ENCODE peak calls at places on chromosomes 4 and X, in six cellular contexts. G is dorsolateral prefrontal cortex, V is pancreas, N is A549, C is AG04450, D is cardiac muscle cell. Z is an unnamed sample.

GRCh38 chrX:29488919-29489318 is 726.4 kb upstream of the MAGEB2 start:
- DNase-seq in D (no peak), N (no peak), G (no peak), V (no peak), C (no peak), Z (no peak)

GRCh38 chr4:622071-622995 is 3.0 kb upstream of the PDE6B start:
- DNase-seq in G (no peak), V (no peak), D (peak; percentile 7), C (no peak), N (no peak), Z (no peak)

GRCh38 chr4:46258436-46258835 is 131.5 kb downstream of the GABRA2 start:
- DNase-seq in N (no peak), V (no peak), D (no peak), G (no peak), C (no peak), Z (no peak)

GRCh38 chr4:127783026-127783769 is 1.1 kb downstream of the HSPA4L start:
- DNase-seq in D (peak; percentile 74), C (no peak), N (peak; percentile 42), V (peak; percentile 71), G (peak; percentile 72), Z (peak; percentile 32)

GRCh38 chr4:141102367-141102766 is 30.9 kb downstream of the RNF150 start:
- DNase-seq in N (no peak), G (no peak), C (no peak), V (no peak), D (peak; percentile 38), Z (no peak)

GRCh38 chr4:5976431-5976830 is 41.8 kb downstream of the C4orf50 start:
- DNase-seq in G (no peak), V (no peak), D (no peak), N (no peak), C (no peak), Z (no peak)

GRCh38 chr4:183517781-183518180 is 12.9 kb downstream of the ING2 start:
- DNase-seq in N (no peak), V (no peak), D (no peak), G (no peak), C (no peak), Z (no peak)

GRCh38 chrX:117990438-117990837 is 126.2 kb downstream of the KLHL13 start:
- DNase-seq in D (no peak), G (no peak), C (peak; percentile 23), V (no peak), N (no peak), Z (no peak)

GRCh38 chrX:136639506-136640176 is 8.3 kb upstream of the CD40LG start:
- DNase-seq in G (no peak), V (no peak), N (no peak), C (no peak), D (peak; percentile 25), Z (no peak)

GRCh38 chrX:121013897-121014455 is 28.4 kb upstream of the CT47A1 start:
- DNase-seq in D (no peak), C (no peak), N (no peak), V (no peak), G (no peak), Z (no peak)

GRCh38 chrX:155997436-155997835 is at the start of gene IL9R:
- DNase-seq in G (no peak), V (no peak), C (no peak), N (no peak), D (no peak), Z (no peak)

GRCh38 chr4:159823743-159824142 is 720.9 kb downstream of the RAPGEF2 start:
- DNase-seq in D (no peak), N (no peak), C (no peak), G (no peak), V (no peak), Z (no peak)

DNA sequence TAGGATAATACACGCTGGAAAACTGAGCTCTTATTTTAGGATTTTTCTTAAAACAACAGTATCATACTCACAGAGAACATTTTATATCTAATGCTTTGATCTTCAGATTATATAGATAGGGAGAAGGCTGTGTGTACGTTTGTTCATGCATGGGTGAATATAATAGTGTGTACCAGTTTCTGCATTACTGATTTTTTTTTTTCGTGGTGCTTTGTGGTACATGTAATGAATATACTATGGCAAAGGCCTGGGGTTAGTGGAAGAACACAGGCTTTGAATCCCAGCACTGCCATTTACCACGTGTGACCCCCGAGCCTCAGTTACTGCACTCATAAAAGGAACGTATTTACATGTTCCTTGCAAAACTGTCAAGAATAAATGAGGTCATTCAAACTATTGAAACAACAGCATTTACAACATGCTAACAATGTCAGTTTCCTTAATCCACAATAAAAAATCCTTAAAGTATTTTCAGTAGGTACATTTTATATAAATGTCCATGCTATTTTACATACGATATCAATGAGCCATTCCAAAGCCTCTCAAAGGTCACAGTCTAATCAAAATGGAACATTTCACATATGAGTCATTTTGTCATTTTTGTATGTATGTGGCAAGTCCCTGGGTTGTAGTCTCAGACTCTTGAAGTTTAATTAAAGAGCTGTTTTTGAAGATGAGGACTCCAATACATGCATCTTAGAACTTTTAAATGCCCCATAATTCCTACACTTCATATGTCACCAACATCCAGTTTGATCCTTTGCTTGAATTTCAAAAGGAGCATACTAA is 242.9 kb downstream of the PPP3CA start:
- DNase-seq in V (no peak), N (no peak), C (no peak), G (no peak), D (no peak), Z (no peak)
- H3K27ac ChIP-seq in V (no peak overlapping the region), N (no peak overlapping the region), C (no peak overlapping the region), G (peak overlapping the region; percentile 86), D (no peak overlapping the region), Z (no peak overlapping the region)

GRCh38 chr4:152015597-152016324 is 255.0 kb upstream of the GATB start:
- DNase-seq in V (no peak), D (no peak), C (no peak), N (no peak), G (no peak), Z (peak; percentile 57)

GRCh38 chr4:152011469-152011868 is 250.7 kb upstream of the GATB start:
- DNase-seq in N (no peak), D (no peak), G (no peak), C (no peak), V (no peak), Z (no peak)

GRCh38 chr4:152016325-152016665 is 255.5 kb upstream of the GATB start:
- DNase-seq in D (no peak), N (no peak), C (no peak), G (no peak), V (no peak), Z (peak; percentile 63)

GRCh38 chr4:152010680-152011079 is 249.9 kb upstream of the GATB start:
- DNase-seq in N (no peak), C (no peak), V (no peak), D (no peak), G (no peak), Z (no peak)

DNA sequence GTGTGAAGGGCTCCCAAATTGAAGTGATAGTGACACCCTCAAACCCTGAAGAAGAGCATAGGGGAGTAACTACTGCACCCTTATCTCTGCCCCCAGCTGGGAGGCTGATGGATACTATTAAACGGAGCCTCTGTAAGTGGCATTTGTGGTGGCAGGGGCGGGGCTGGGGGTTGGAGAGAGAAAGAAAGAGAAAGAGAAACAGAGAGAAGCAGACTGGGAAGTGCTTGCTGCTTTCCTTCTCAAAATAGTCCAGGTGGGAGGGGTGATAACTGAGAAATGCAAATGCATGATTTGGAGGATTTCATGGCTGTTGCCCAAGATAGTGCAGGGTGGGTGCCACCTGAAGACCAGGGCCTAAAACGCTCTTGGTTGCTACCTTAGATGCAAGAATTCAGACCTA is 253.5 kb upstream of the GATB start:
- DNase-seq in D (no peak), G (no peak), N (no peak), C (no peak), V (no peak), Z (no peak)
- H3K27ac ChIP-seq in D (no peak overlapping the region), G (peak overlapping the region; percentile 76), N (no peak overlapping the region), C (no peak overlapping the region), V (no peak overlapping the region), Z (no peak overlapping the region)

GRCh38 chr4:47499705-47500104 is 14.6 kb downstream of the ATP10D start:
- DNase-seq in N (no peak), C (no peak), D (no peak), G (no peak), V (no peak), Z (no peak)

GRCh38 chr4:47493238-47494123 is 8.4 kb downstream of the ATP10D start:
- DNase-seq in D (no peak), C (no peak), V (no peak), N (no peak), G (no peak), Z (no peak)

GRCh38 chr4:47500776-47501175 is 15.7 kb downstream of the ATP10D start:
- DNase-seq in N (no peak), V (no peak), C (no peak), D (no peak), G (no peak), Z (no peak)

GRCh38 chr4:47494124-47494430 is 9.0 kb downstream of the ATP10D start:
- DNase-seq in N (no peak), D (no peak), G (no peak), C (no peak), V (no peak), Z (no peak)

GRCh38 chr4:47498899-47499298 is 13.8 kb downstream of the ATP10D start:
- DNase-seq in V (no peak), G (no peak), C (no peak), N (no peak), D (no peak), Z (no peak)
- H3K27ac ChIP-seq in V (no peak overlapping the region), G (no peak overlapping the region), C (no peak overlapping the region), N (no peak overlapping the region), D (no peak overlapping the region), Z (no peak overlapping the region)

GRCh38 chrX:33416273-33416805 is 205.0 kb upstream of the DMD start:
- DNase-seq in D (no peak), V (no peak), G (no peak), N (no peak), C (no peak), Z (no peak)

GRCh38 chrX:33415454-33415853 is 204.1 kb upstream of the DMD start:
- DNase-seq in V (no peak), D (no peak), G (no peak), N (no peak), C (no peak), Z (no peak)
- H3K27ac ChIP-seq in V (no peak overlapping the region), D (no peak overlapping the region), G (no peak overlapping the region), N (no peak overlapping the region), C (no peak overlapping the region), Z (no peak overlapping the region)

DNA sequence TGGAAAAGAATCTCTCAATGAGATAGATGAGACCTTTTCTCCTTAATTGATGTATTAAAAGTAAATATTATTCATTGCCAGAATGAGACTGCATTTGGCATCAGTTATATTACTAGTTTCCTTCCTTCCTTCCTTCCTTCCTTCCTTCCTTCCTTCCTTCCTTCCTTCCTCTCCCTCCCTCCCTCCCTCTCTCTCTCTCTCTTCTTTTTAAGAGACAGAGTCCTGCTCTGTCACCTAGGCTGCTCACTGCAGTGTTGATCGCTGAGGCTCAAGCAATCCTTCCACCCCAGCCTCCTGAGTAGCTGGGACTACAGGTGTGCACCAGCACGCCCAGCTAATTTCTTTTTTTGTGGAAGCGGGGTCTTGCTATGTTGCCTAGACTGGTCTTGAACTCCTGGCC is 50.4 kb upstream of the ARX start:
- DNase-seq in V (no peak), C (no peak), G (no peak), N (no peak), D (no peak), Z (no peak)
- H3K27ac ChIP-seq in V (no peak overlapping the region), C (no peak overlapping the region), G (no peak overlapping the region), N (no peak overlapping the region), D (no peak overlapping the region), Z (no peak overlapping the region)